ENCODE peak calls at places on chromosomes 4 and X, in six cellular contexts. One of them, this sample, is unnamed. For H3K36me3, the result is how much of the 10 kb centered on the place peaks cover.

GRCh38 chr4:53592686-53593641 is 1.7 kb upstream of the LNX1 start:
- DNase-seq in mesendoderm: peak
- DNase-seq in IMR-90: no peak
- DNase-seq in neuronal stem cell: no peak
- DNase-seq in endodermal cell: peak
- DNase-seq in PC-3: no peak
- DNase-seq in this sample: no peak

GRCh38 chr4:139988863-139989765 is 164.9 kb downstream of the MAML3 start:
- DNase-seq in IMR-90: peak
- DNase-seq in PC-3: peak
- DNase-seq in neuronal stem cell: no peak
- DNase-seq in mesendoderm: peak
- DNase-seq in endodermal cell: peak
- DNase-seq in this sample: peak

GRCh38 chrX:39591099-39591498 is 506.7 kb downstream of the BCOR start:
- DNase-seq in PC-3: no peak
- DNase-seq in neuronal stem cell: no peak
- DNase-seq in mesendoderm: no peak
- DNase-seq in IMR-90: no peak
- DNase-seq in endodermal cell: no peak
- DNase-seq in this sample: no peak

GRCh38 chr4:152961752-152962117 is 25.6 kb downstream of the FHDC1 start:
- DNase-seq in neuronal stem cell: no peak
- DNase-seq in IMR-90: peak
- DNase-seq in endodermal cell: no peak
- DNase-seq in PC-3: no peak
- DNase-seq in mesendoderm: no peak
- DNase-seq in this sample: peak

GRCh38 chrX:154696328-154697045 is 43.1 kb upstream of the CTAG2 start:
- DNase-seq in mesendoderm: no peak
- DNase-seq in endodermal cell: no peak
- DNase-seq in IMR-90: peak
- DNase-seq in neuronal stem cell: no peak
- DNase-seq in PC-3: peak
- DNase-seq in this sample: peak

GRCh38 chr4:167964766-167965373 is 127.5 kb upstream of the ANXA10 start:
- DNase-seq in mesendoderm: no peak
- DNase-seq in endodermal cell: no peak
- DNase-seq in neuronal stem cell: no peak
- DNase-seq in PC-3: peak
- DNase-seq in IMR-90: no peak
- DNase-seq in this sample: peak

GRCh38 chr4:85370400-85371032 is 104.4 kb upstream of the ARHGAP24 start:
- DNase-seq in endodermal cell: peak
- DNase-seq in neuronal stem cell: peak
- DNase-seq in mesendoderm: peak
- DNase-seq in IMR-90: peak
- DNase-seq in PC-3: peak
- DNase-seq in this sample: peak

GRCh38 chr4:186037692-186038658 is 31.0 kb upstream of the TLR3 start:
- DNase-seq in endodermal cell: peak
- DNase-seq in neuronal stem cell: peak
- DNase-seq in IMR-90: peak
- DNase-seq in mesendoderm: peak
- DNase-seq in PC-3: peak
- DNase-seq in this sample: peak

GRCh38 chrX:129905787-129906580 is at the start of gene UTP14A:
- DNase-seq in mesendoderm: peak
- DNase-seq in PC-3: peak
- DNase-seq in IMR-90: peak
- DNase-seq in endodermal cell: peak
- DNase-seq in neuronal stem cell: peak
- DNase-seq in this sample: peak

GRCh38 chrX:69365755-69366154 is 138.4 kb upstream of the NALF2 start:
- DNase-seq in endodermal cell: no peak
- DNase-seq in IMR-90: no peak
- DNase-seq in neuronal stem cell: no peak
- DNase-seq in mesendoderm: no peak
- DNase-seq in PC-3: no peak
- DNase-seq in this sample: no peak

GRCh38 chr4:22897520-22898108 is 204.9 kb downstream of the GBA3 start:
- DNase-seq in PC-3: peak
- DNase-seq in mesendoderm: peak
- DNase-seq in endodermal cell: peak
- DNase-seq in IMR-90: peak
- DNase-seq in neuronal stem cell: peak
- DNase-seq in this sample: peak

GRCh38 chr4:86493460-86493859 is 100.7 kb upstream of the PTPN13 start:
- DNase-seq in endodermal cell: no peak
- DNase-seq in mesendoderm: no peak
- DNase-seq in neuronal stem cell: no peak
- DNase-seq in IMR-90: peak
- DNase-seq in PC-3: no peak
- DNase-seq in this sample: peak

GRCh38 chrX:36908801-36909403 is 99.3 kb upstream of the FAM47C start:
- DNase-seq in PC-3: peak
- DNase-seq in mesendoderm: peak
- DNase-seq in endodermal cell: no peak
- DNase-seq in neuronal stem cell: no peak
- DNase-seq in IMR-90: peak
- DNase-seq in this sample: peak

GRCh38 chrX:42714981-42715688 is 62.8 kb downstream of the PPP1R2C start:
- DNase-seq in neuronal stem cell: peak
- DNase-seq in mesendoderm: peak
- DNase-seq in endodermal cell: peak
- DNase-seq in PC-3: peak
- DNase-seq in IMR-90: no peak
- DNase-seq in this sample: peak

GRCh38 chr4:101236097-101236496 is 111.2 kb downstream of the PPP3CA start:
- DNase-seq in endodermal cell: no peak
- DNase-seq in IMR-90: no peak
- DNase-seq in PC-3: no peak
- DNase-seq in mesendoderm: no peak
- DNase-seq in neuronal stem cell: no peak
- DNase-seq in this sample: no peak

GRCh38 chrX:39195156-39195555 is 393.9 kb downstream of the MID1IP1 start:
- DNase-seq in IMR-90: no peak
- DNase-seq in neuronal stem cell: no peak
- DNase-seq in endodermal cell: peak
- DNase-seq in PC-3: no peak
- DNase-seq in mesendoderm: no peak
- DNase-seq in this sample: no peak

GRCh38 chrX:138150709-138151108 is 560.8 kb downstream of the FGF13 start:
- DNase-seq in endodermal cell: no peak
- DNase-seq in PC-3: peak
- DNase-seq in mesendoderm: peak
- DNase-seq in IMR-90: no peak
- DNase-seq in neuronal stem cell: no peak
- DNase-seq in this sample: no peak

GRCh38 chr4:86092684-86093083 is 267.2 kb downstream of the MAPK10 start:
- DNase-seq in PC-3: peak
- DNase-seq in neuronal stem cell: no peak
- DNase-seq in mesendoderm: no peak
- DNase-seq in endodermal cell: no peak
- DNase-seq in IMR-90: peak
- DNase-seq in this sample: peak

DNA sequence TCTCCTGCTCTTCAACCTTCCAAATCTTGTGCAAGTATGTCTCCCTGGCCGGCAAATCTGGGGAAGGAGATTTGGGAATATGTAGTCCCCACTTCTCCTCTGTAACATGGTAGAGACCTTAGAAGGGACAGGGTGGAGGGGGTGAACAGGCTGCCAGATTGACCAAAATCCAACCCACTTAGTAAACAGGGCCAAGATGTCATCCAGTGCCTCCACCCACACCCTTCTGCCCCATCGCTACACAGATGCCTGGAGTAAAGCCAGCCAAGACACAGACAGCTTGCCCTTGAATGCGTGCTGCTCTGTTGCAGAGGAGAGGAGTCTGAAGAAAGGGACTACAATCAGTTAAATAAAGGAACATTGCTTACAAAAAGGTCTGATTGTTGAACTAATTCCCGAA is 160.1 kb upstream of the LDB2 start:
- DNase-seq in IMR-90: peak
- DNase-seq in mesendoderm: no peak
- DNase-seq in PC-3: no peak
- DNase-seq in endodermal cell: no peak
- DNase-seq in neuronal stem cell: no peak
- DNase-seq in this sample: peak
- H3K4me3 ChIP-seq in IMR-90: no peak
- H3K4me3 ChIP-seq in mesendoderm: no peak
- H3K4me3 ChIP-seq in PC-3: no peak
- H3K4me3 ChIP-seq in endodermal cell: no peak
- H3K4me3 ChIP-seq in neuronal stem cell: no peak
- H3K4me3 ChIP-seq in this sample: peak

DNA sequence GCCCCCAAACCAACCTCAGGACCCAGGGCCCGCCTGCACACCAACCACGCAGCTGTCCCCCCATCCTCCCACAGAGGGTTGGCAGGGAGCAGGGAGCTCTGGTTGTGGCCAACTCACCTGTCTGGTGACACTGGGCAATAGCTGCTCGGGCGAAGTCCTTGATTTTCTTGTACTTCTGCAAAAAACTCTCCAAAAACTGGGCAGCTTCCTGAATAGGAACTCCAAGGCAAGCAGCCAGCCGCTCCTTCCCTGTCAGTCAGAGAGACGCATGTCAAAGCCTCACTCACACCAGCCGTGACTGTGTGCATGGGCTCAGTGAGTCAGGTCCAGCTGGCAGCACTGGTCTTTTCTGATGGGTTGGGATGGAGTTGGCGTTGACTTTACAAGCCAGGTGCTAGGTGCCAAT is 26.4 kb downstream of the NAT8L start:
- DNase-seq in neuronal stem cell: no peak
- DNase-seq in PC-3: peak
- DNase-seq in endodermal cell: peak
- DNase-seq in IMR-90: no peak
- DNase-seq in mesendoderm: no peak
- DNase-seq in this sample: no peak
- H3K36me3 ChIP-seq in neuronal stem cell: under half
- H3K36me3 ChIP-seq in PC-3: under half
- H3K36me3 ChIP-seq in endodermal cell: under half
- H3K36me3 ChIP-seq in IMR-90: under half
- H3K36me3 ChIP-seq in mesendoderm: under half
- H3K36me3 ChIP-seq in this sample: under half

DNA sequence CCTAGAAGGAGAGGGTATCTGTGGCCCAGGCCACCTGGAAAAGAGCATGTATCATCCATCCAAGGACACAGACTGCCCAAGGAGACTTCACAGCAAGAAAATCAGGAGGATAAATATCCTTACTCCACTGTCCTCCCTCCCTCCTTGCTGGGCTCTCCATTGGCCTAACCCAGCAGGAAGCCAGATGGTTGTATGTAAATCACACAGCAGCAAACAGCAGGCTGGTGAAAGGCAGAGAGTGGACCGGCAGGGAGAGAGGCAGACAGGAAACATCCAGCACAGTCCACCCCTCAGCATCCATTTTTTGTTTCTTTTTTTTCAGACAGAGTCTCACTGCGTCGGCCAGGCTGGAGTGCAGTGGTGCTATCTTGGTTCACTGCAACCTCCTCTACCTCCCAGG is 17.5 kb downstream of the TXK start:
- DNase-seq in endodermal cell: peak
- DNase-seq in IMR-90: no peak
- DNase-seq in mesendoderm: peak
- DNase-seq in neuronal stem cell: no peak
- DNase-seq in PC-3: no peak
- DNase-seq in this sample: no peak
- H3K9ac ChIP-seq in endodermal cell: no peak
- H3K9ac ChIP-seq in IMR-90: no peak
- H3K9ac ChIP-seq in mesendoderm: no peak
- H3K9ac ChIP-seq in neuronal stem cell: no peak
- H3K9ac ChIP-seq in PC-3: no peak
- H3K9ac ChIP-seq in this sample: no peak

DNA sequence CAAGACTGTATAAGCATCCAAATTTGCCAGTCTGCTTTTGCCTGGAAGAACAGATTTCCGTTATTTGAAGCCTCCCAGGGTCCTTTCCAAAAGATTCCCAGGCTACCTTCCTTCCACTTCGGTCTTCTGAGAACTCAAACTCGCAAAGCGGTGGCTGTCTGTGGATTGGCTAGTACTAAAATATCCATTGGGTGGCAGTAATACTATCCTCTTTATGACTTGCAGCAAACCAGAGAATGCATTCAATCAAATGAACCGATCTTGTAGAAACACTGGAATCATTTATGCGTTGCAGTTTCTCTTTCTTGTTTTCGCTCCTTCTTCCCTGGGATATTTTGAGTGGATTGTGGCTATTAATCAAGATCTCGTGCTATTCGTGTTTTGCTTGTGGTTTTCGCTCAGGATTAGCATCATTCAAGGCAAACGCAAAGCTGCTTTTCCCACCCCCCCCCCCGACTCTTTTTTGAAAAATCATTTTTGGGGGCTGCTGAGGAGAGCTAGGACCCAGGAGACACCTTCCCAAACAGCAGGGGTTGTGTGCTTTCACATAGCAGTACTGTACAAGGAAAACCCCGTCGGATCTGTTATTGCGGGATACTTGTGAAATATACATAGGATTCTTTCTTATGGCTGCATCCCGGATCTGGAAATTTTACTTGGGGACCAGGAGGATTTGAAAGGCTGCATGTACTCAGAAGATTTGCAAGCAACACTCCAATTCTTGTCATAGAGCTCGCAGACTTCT is at the start of gene IL1RAPL1:
- DNase-seq in neuronal stem cell: no peak
- DNase-seq in PC-3: peak
- DNase-seq in mesendoderm: peak
- DNase-seq in IMR-90: peak
- DNase-seq in endodermal cell: peak
- DNase-seq in this sample: peak
- H3K4me3 ChIP-seq in neuronal stem cell: peak
- H3K4me3 ChIP-seq in PC-3: peak
- H3K4me3 ChIP-seq in mesendoderm: no peak
- H3K4me3 ChIP-seq in IMR-90: peak
- H3K4me3 ChIP-seq in endodermal cell: peak
- H3K4me3 ChIP-seq in this sample: peak

GRCh38 chr4:7198440-7199128 is 6.2 kb downstream of the SORCS2 start:
- DNase-seq in neuronal stem cell: no peak
- DNase-seq in IMR-90: no peak
- DNase-seq in endodermal cell: peak
- DNase-seq in mesendoderm: no peak
- DNase-seq in PC-3: no peak
- DNase-seq in this sample: no peak

GRCh38 chr4:7200801-7201200 is 8.5 kb downstream of the SORCS2 start:
- DNase-seq in mesendoderm: no peak
- DNase-seq in endodermal cell: peak
- DNase-seq in IMR-90: no peak
- DNase-seq in PC-3: no peak
- DNase-seq in neuronal stem cell: no peak
- DNase-seq in this sample: no peak

GRCh38 chr4:7199129-7199725 is 6.9 kb downstream of the SORCS2 start:
- DNase-seq in mesendoderm: no peak
- DNase-seq in IMR-90: no peak
- DNase-seq in PC-3: no peak
- DNase-seq in endodermal cell: peak
- DNase-seq in neuronal stem cell: no peak
- DNase-seq in this sample: no peak

GRCh38 chr4:7201351-7202305 is 9.3 kb downstream of the SORCS2 start:
- DNase-seq in PC-3: no peak
- DNase-seq in mesendoderm: peak
- DNase-seq in endodermal cell: peak
- DNase-seq in neuronal stem cell: no peak
- DNase-seq in IMR-90: no peak
- DNase-seq in this sample: no peak

GRCh38 chr4:7199771-7200441 is 7.6 kb downstream of the SORCS2 start:
- DNase-seq in mesendoderm: no peak
- DNase-seq in PC-3: no peak
- DNase-seq in neuronal stem cell: no peak
- DNase-seq in endodermal cell: peak
- DNase-seq in IMR-90: no peak
- DNase-seq in this sample: no peak
- H3K36me3 ChIP-seq in mesendoderm: under half
- H3K36me3 ChIP-seq in PC-3: under half
- H3K36me3 ChIP-seq in neuronal stem cell: under half
- H3K36me3 ChIP-seq in endodermal cell: under half
- H3K36me3 ChIP-seq in IMR-90: under half
- H3K36me3 ChIP-seq in this sample: under half

This sample was measured in adipocyte.